ENCODE peak calls at places on chromosomes 12 and 14, in nine cellular contexts. U is heart right ventricle; Y is kidney; N is stomach; V is upper lobe of right lung; G is CD8-positive, alpha-beta T cell; A is OCI-LY7; T is transverse colon; X is body of pancreas. D is an unnamed sample.

GRCh38 chr12:18146375-18146774 is 56.4 kb upstream of the RERGL start:
- DNase-seq in U (no peak), Y (no peak), N (no peak), V (no peak), G (no peak), A (no peak), T (no peak), X (no peak), D (no peak)

GRCh38 chr12:62268956-62269355 is 8.8 kb downstream of the USP15 start:
- DNase-seq in U (no peak), Y (no peak), N (no peak), V (no peak), G (no peak), A (no peak), T (no peak), X (no peak), D (no peak)

GRCh38 chr14:97379091-97379531 is 581.9 kb downstream of the VRK1 start:
- DNase-seq in U (no peak), Y (no peak), N (no peak), V (no peak), G (peak; percentile 55), A (no peak), T (peak; percentile 9), X (no peak), D (no peak)

GRCh38 chr12:92065018-92065499 is 80.6 kb downstream of the BTG1 start:
- DNase-seq in U (no peak), Y (no peak), N (peak; percentile 52), V (no peak), G (no peak), A (peak; percentile 23), T (peak; percentile 26), X (peak; percentile 96), D (no peak)

GRCh38 chr14:63966407-63966806 is 113.6 kb downstream of the SYNE2 start:
- DNase-seq in U (no peak), Y (no peak), N (no peak), V (no peak), G (no peak), A (no peak), T (no peak), X (no peak), D (no peak)

GRCh38 chr14:69014829-69015259 is 35.7 kb upstream of the ACTN1 start:
- DNase-seq in U (no peak), Y (peak; percentile 48), N (no peak), V (no peak), G (no peak), A (no peak), T (no peak), X (no peak), D (no peak)

GRCh38 chr12:105987687-105988035 is 151.1 kb downstream of the NUAK1 start:
- DNase-seq in U (no peak), Y (no peak), N (no peak), V (no peak), G (no peak), A (no peak), T (no peak), X (no peak), D (no peak)

GRCh38 chr14:53035796-53036195 is 84.9 kb upstream of the FERMT2 start:
- DNase-seq in U (no peak), Y (no peak), N (no peak), V (no peak), G (no peak), A (no peak), T (no peak), X (no peak), D (no peak)

GRCh38 chr12:109815874-109816617 is 17.2 kb downstream of the TRPV4 start:
- DNase-seq in U (no peak), Y (no peak), N (no peak), V (no peak), G (no peak), A (no peak), T (no peak), X (no peak), D (no peak)

GRCh38 chr12:109814600-109814999 is 18.6 kb downstream of the TRPV4 start:
- DNase-seq in U (no peak), Y (no peak), N (no peak), V (no peak), G (no peak), A (no peak), T (no peak), X (no peak), D (no peak)

GRCh38 chr12:109815225-109815624 is 18.0 kb downstream of the TRPV4 start:
- DNase-seq in U (no peak), Y (no peak), N (no peak), V (no peak), G (no peak), A (no peak), T (no peak), X (no peak), D (no peak)

GRCh38 chr12:109811624-109811995 is 21.6 kb downstream of the TRPV4 start:
- DNase-seq in U (no peak), Y (no peak), N (no peak), V (no peak), G (no peak), A (no peak), T (no peak), X (no peak), D (no peak)

DNA sequence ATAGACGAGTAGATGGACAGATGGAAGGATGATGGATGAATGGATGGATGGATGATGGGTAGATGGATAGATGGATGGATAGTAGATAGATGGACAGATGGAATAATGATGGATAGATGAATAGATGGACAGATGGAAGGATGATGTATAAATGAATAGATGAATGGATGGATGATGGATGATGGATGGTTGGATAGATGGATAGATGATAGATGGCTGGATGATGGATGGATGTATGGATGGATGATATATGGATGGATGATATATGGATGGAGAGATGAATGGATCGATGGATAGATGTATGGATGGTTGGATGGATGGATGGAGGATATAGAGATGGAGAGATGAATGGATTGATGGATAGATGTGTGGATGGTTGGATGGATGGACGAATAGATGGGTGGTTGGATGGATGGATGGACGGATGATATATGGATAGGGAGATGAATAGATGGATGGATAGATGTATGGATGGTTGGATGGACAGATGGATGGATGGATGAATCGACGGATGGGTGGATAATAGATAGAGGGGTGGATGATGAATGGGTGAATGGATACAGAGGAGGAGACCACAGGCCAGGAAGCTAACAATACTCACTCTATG is 19.3 kb downstream of the TRPV4 start:
- DNase-seq in U (no peak), Y (no peak), N (no peak), V (no peak), G (no peak), A (no peak), T (no peak), X (no peak), D (no peak)
- TF ChIP-seq CTCF in U (no peak), Y (no peak), N (no peak), V (no peak), G (no peak), A (no peak), T (no peak), X (no peak), D (no peak)

GRCh38 chr12:7788316-7788689 is 899 bp upstream of the NANOG start:
- DNase-seq in U (no peak), Y (no peak), N (no peak), V (no peak), G (no peak), A (no peak), T (no peak), X (no peak), D (no peak)
- H3K4me1 ChIP-seq in U (no peaks in the 10 kb centered on the region), Y (no peaks in the 10 kb centered on the region), N (no peaks in the 10 kb centered on the region), V (peaks cover 5% of the 10 kb centered on the region), G (no peaks in the 10 kb centered on the region), A (no peaks in the 10 kb centered on the region), T (no peaks in the 10 kb centered on the region), X (peaks cover 5% of the 10 kb centered on the region), D (no peaks in the 10 kb centered on the region)

GRCh38 chr12:123973552-123974341 is 732 bp downstream of the ZNF664 start:
- DNase-seq in U (peak; percentile 70), Y (peak; percentile 85), N (peak; percentile 52), V (peak; percentile 80), G (peak; percentile 23), A (peak; percentile 32), T (peak; percentile 55), X (peak; percentile 40), D (peak; percentile 51)

GRCh38 chr12:123976227-123976826 is 3.3 kb downstream of the ZNF664 start:
- DNase-seq in U (no peak), Y (no peak), N (no peak), V (no peak), G (no peak), A (no peak), T (no peak), X (no peak), D (no peak)

GRCh38 chr12:123971449-123971769 is 1.2 kb downstream of the CCDC92 start:
- DNase-seq in U (no peak), Y (no peak), N (no peak), V (no peak), G (no peak), A (no peak), T (no peak), X (no peak), D (no peak)

GRCh38 chr12:123971770-123972447 is 722 bp downstream of the CCDC92 start:
- DNase-seq in U (peak; percentile 38), Y (peak; percentile 54), N (peak; percentile 38), V (peak; percentile 77), G (peak; percentile 38), A (peak; percentile 37), T (peak; percentile 49), X (peak; percentile 44), D (peak; percentile 43)

GRCh38 chr12:123972448-123973401 is at the start of the genes CCDC92 and ZNF664:
- DNase-seq in U (peak; percentile 95), Y (peak; percentile 98), N (peak; percentile 95), V (peak; percentile 97), G (peak; percentile 94), A (peak; percentile 94), T (peak; percentile 96), X (peak; percentile 94), D (peak; percentile 99)
- TF ChIP-seq CTCF in U (no peak), Y (peak; percentile 21), N (no peak), V (no peak), G (no peak), A (no peak), T (no peak), X (peak; percentile 48), D (peak; percentile 10)

GRCh38 chr14:100325231-100325632 is 2.1 kb downstream of the SLC25A47 start:
- DNase-seq in U (no peak), Y (no peak), N (no peak), V (no peak), G (no peak), A (no peak), T (no peak), X (no peak), D (no peak)

GRCh38 chr14:100323121-100323941 is at the start of gene SLC25A47:
- DNase-seq in U (no peak), Y (no peak), N (no peak), V (no peak), G (no peak), A (no peak), T (no peak), X (no peak), D (no peak)

GRCh38 chr14:100322138-100322957 is 791 bp upstream of the SLC25A47 start:
- DNase-seq in U (no peak), Y (no peak), N (no peak), V (no peak), G (no peak), A (no peak), T (no peak), X (peak; percentile 28), D (no peak)

GRCh38 chr14:100325958-100326357 is 2.8 kb downstream of the SLC25A47 start:
- DNase-seq in U (no peak), Y (no peak), N (peak; percentile 77), V (no peak), G (no peak), A (no peak), T (no peak), X (peak; percentile 45), D (no peak)

DNA sequence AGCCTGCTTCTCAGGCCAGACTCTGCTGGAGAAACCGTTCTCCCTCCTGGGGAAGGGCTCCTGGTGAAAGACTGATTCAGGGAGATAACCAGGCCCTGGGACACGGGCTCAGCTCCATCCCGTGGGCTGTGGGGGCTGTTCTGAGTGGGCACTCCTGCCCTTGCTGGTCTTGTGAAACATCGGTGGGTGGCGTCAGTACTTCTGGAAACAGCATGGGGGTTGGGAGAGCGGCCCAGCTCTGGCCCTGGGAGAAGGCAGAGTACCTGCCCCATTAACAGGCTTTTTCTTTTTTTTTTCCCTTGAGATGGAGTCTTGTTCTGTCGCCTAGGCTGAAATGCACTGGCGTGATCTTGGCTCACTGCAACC is 786 bp downstream of the SLC25A47 start:
- DNase-seq in U (no peak), Y (no peak), N (no peak), V (no peak), G (no peak), A (no peak), T (no peak), X (no peak), D (no peak)
- H3K4me1 ChIP-seq in U (no peaks in the 10 kb centered on the region), Y (no peaks in the 10 kb centered on the region), N (no peaks in the 10 kb centered on the region), V (no peaks in the 10 kb centered on the region), G (no peaks in the 10 kb centered on the region), A (no peaks in the 10 kb centered on the region), T (peaks cover 2% of the 10 kb centered on the region), X (peaks cover 9% of the 10 kb centered on the region), D (no peaks in the 10 kb centered on the region)